ENCODE peak calls at places on chromosome 22, in seven cellular contexts. One of them, this sample, is unnamed.

GRCh38 chr22:38843716-38844660 is at the start of gene NPTXR:
- DNase-seq in HCT116: no peak
- DNase-seq in stomach: peak
- DNase-seq in endothelial cell of umbilical vein: peak
- DNase-seq in HepG2: peak
- DNase-seq in vagina: no peak
- DNase-seq in SK-N-SH: peak
- DNase-seq in this sample: no peak

GRCh38 chr22:32378703-32379272 is 21.1 kb downstream of the RFPL3 start:
- DNase-seq in HCT116: peak
- DNase-seq in stomach: no peak
- DNase-seq in endothelial cell of umbilical vein: peak
- DNase-seq in HepG2: peak
- DNase-seq in vagina: no peak
- DNase-seq in SK-N-SH: peak
- DNase-seq in this sample: no peak

GRCh38 chr22:20990184-20991180 is 8.4 kb downstream of the LZTR1 start:
- DNase-seq in HCT116: no peak
- DNase-seq in stomach: no peak
- DNase-seq in endothelial cell of umbilical vein: no peak
- DNase-seq in HepG2: no peak
- DNase-seq in vagina: no peak
- DNase-seq in SK-N-SH: no peak
- DNase-seq in this sample: no peak

GRCh38 chr22:26574001-26574723 is 15.8 kb downstream of the TPST2 start:
- DNase-seq in HCT116: no peak
- DNase-seq in stomach: no peak
- DNase-seq in endothelial cell of umbilical vein: no peak
- DNase-seq in HepG2: no peak
- DNase-seq in vagina: no peak
- DNase-seq in SK-N-SH: no peak
- DNase-seq in this sample: peak

GRCh38 chr22:27724181-27724580 is 77.4 kb downstream of the MN1 start:
- DNase-seq in HCT116: no peak
- DNase-seq in stomach: no peak
- DNase-seq in endothelial cell of umbilical vein: no peak
- DNase-seq in HepG2: no peak
- DNase-seq in vagina: no peak
- DNase-seq in SK-N-SH: no peak
- DNase-seq in this sample: no peak

GRCh38 chr22:40525250-40525884 is 111.2 kb downstream of the MRTFA start:
- DNase-seq in HCT116: no peak
- DNase-seq in stomach: peak
- DNase-seq in endothelial cell of umbilical vein: peak
- DNase-seq in HepG2: peak
- DNase-seq in vagina: no peak
- DNase-seq in SK-N-SH: no peak
- DNase-seq in this sample: peak

GRCh38 chr22:41021039-41021654 is 70.0 kb downstream of the RBX1 start:
- DNase-seq in HCT116: no peak
- DNase-seq in stomach: no peak
- DNase-seq in endothelial cell of umbilical vein: no peak
- DNase-seq in HepG2: no peak
- DNase-seq in vagina: peak
- DNase-seq in SK-N-SH: no peak
- DNase-seq in this sample: peak

GRCh38 chr22:32413715-32414114 is 1.7 kb upstream of the RTCB start:
- DNase-seq in HCT116: peak
- DNase-seq in stomach: no peak
- DNase-seq in endothelial cell of umbilical vein: peak
- DNase-seq in HepG2: peak
- DNase-seq in vagina: no peak
- DNase-seq in SK-N-SH: peak
- DNase-seq in this sample: no peak

GRCh38 chr22:31730344-31730711 is 19.6 kb downstream of the PRR14L start:
- DNase-seq in HCT116: no peak
- DNase-seq in stomach: no peak
- DNase-seq in endothelial cell of umbilical vein: no peak
- DNase-seq in HepG2: no peak
- DNase-seq in vagina: no peak
- DNase-seq in SK-N-SH: no peak
- DNase-seq in this sample: no peak

GRCh38 chr22:25070870-25071465 is 118.5 kb downstream of the KIAA1671 start:
- DNase-seq in HCT116: no peak
- DNase-seq in stomach: no peak
- DNase-seq in endothelial cell of umbilical vein: no peak
- DNase-seq in HepG2: no peak
- DNase-seq in vagina: no peak
- DNase-seq in SK-N-SH: no peak
- DNase-seq in this sample: no peak

GRCh38 chr22:23534851-23535717 is 45.0 kb downstream of the IGLL1 start:
- DNase-seq in HCT116: no peak
- DNase-seq in stomach: no peak
- DNase-seq in endothelial cell of umbilical vein: no peak
- DNase-seq in HepG2: no peak
- DNase-seq in vagina: no peak
- DNase-seq in SK-N-SH: no peak
- DNase-seq in this sample: peak

GRCh38 chr22:45504703-45505341 is 2.1 kb downstream of the FBLN1 start:
- DNase-seq in HCT116: no peak
- DNase-seq in stomach: no peak
- DNase-seq in endothelial cell of umbilical vein: peak
- DNase-seq in HepG2: no peak
- DNase-seq in vagina: no peak
- DNase-seq in SK-N-SH: peak
- DNase-seq in this sample: no peak

GRCh38 chr22:23045461-23045860 is 24.9 kb upstream of the GNAZ start:
- DNase-seq in HCT116: no peak
- DNase-seq in stomach: no peak
- DNase-seq in endothelial cell of umbilical vein: no peak
- DNase-seq in HepG2: no peak
- DNase-seq in vagina: no peak
- DNase-seq in SK-N-SH: no peak
- DNase-seq in this sample: no peak

GRCh38 chr22:49923445-49923844 is 5.0 kb downstream of the CRELD2 start:
- DNase-seq in HCT116: no peak
- DNase-seq in stomach: no peak
- DNase-seq in endothelial cell of umbilical vein: no peak
- DNase-seq in HepG2: no peak
- DNase-seq in vagina: no peak
- DNase-seq in SK-N-SH: no peak
- DNase-seq in this sample: no peak

GRCh38 chr22:49921508-49922278 is 3.3 kb downstream of the CRELD2 start:
- DNase-seq in HCT116: no peak
- DNase-seq in stomach: no peak
- DNase-seq in endothelial cell of umbilical vein: no peak
- DNase-seq in HepG2: no peak
- DNase-seq in vagina: no peak
- DNase-seq in SK-N-SH: no peak
- DNase-seq in this sample: peak

GRCh38 chr22:49920859-49921258 is 2.4 kb downstream of the CRELD2 start:
- DNase-seq in HCT116: no peak
- DNase-seq in stomach: no peak
- DNase-seq in endothelial cell of umbilical vein: no peak
- DNase-seq in HepG2: no peak
- DNase-seq in vagina: no peak
- DNase-seq in SK-N-SH: no peak
- DNase-seq in this sample: peak

GRCh38 chr22:49922926-49923325 is 4.5 kb downstream of the CRELD2 start:
- DNase-seq in HCT116: no peak
- DNase-seq in stomach: no peak
- DNase-seq in endothelial cell of umbilical vein: no peak
- DNase-seq in HepG2: no peak
- DNase-seq in vagina: no peak
- DNase-seq in SK-N-SH: no peak
- DNase-seq in this sample: peak

DNA sequence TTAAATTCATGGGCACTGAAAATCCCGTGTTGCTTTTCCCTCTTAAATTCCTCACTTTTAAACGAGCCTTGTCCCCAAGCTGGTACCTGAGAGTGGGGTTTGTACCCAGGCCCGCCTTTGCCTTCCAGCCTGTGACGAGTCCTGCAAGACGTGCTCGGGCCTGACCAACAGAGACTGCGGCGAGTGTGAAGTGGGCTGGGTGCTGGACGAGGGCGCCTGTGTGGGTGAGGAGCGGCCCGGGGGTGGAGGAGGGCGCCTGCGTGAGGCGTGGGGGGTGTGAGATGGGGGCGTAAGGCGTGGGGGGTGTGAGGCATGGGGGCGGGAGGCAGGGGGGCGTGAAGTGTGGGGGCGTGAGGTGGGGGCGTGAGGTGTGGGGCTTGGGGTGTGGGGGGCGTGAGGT is 4.0 kb downstream of the CRELD2 start:
- DNase-seq in HCT116: no peak
- DNase-seq in stomach: no peak
- DNase-seq in endothelial cell of umbilical vein: no peak
- DNase-seq in HepG2: no peak
- DNase-seq in vagina: no peak
- DNase-seq in SK-N-SH: no peak
- DNase-seq in this sample: peak
- H3K27ac ChIP-seq in HCT116: no peak
- H3K27ac ChIP-seq in stomach: no peak
- H3K27ac ChIP-seq in endothelial cell of umbilical vein: no peak
- H3K27ac ChIP-seq in HepG2: no peak
- H3K27ac ChIP-seq in vagina: no peak
- H3K27ac ChIP-seq in SK-N-SH: no peak
- H3K27ac ChIP-seq in this sample: no peak

DNA sequence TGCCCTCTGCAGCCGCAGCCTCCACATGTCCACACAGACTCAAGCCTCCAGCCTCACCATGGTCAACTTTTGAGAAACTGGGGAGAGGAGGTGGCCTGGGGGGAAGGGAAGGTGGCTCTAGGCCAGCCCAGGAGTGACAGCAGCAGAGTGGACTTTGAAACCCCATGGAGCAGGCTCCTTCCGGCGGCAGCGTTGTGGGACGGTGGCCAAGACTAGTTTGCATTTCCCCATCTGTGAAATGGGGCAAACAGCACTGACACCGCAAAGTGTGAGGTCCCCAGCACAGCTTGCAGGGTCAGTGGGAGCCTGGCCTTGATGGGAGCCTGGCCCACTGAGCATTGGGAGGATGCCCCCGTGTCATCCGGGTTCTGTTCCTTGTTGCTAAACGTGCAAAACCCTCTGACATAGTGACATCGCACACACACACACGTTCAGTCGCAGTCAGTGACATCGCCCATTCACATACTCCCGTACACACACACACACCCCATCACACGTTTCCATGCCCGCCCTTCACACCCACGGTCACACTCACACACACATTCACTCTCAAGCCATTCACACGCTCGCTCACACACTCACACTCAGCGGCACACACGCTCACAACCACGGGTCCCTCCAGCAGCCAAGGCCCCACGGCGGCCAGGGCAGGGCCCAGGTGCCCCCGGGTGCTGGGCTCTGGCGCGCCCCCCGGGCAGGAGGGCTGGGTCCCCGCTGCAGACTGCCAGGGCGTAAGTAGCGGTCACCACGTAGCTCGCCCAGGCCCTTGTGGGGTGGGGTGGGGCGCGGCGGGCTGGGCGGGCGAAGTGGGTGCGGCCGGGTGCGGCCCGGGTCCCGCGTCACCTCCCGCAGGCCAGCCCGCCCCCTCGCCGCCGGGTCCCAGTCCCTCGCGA is 578 bp downstream of the CYB5R3 start:
- DNase-seq in HCT116: no peak
- DNase-seq in stomach: peak
- DNase-seq in endothelial cell of umbilical vein: peak
- DNase-seq in HepG2: peak
- DNase-seq in vagina: no peak
- DNase-seq in SK-N-SH: no peak
- DNase-seq in this sample: peak
- TF ChIP-seq POLR2AphosphoS5 in HCT116: no peak
- TF ChIP-seq POLR2AphosphoS5 in stomach: peak
- TF ChIP-seq POLR2AphosphoS5 in endothelial cell of umbilical vein: no peak
- TF ChIP-seq POLR2AphosphoS5 in HepG2: peak
- TF ChIP-seq POLR2AphosphoS5 in vagina: no peak
- TF ChIP-seq POLR2AphosphoS5 in SK-N-SH: no peak
- TF ChIP-seq POLR2AphosphoS5 in this sample: peak

DNA sequence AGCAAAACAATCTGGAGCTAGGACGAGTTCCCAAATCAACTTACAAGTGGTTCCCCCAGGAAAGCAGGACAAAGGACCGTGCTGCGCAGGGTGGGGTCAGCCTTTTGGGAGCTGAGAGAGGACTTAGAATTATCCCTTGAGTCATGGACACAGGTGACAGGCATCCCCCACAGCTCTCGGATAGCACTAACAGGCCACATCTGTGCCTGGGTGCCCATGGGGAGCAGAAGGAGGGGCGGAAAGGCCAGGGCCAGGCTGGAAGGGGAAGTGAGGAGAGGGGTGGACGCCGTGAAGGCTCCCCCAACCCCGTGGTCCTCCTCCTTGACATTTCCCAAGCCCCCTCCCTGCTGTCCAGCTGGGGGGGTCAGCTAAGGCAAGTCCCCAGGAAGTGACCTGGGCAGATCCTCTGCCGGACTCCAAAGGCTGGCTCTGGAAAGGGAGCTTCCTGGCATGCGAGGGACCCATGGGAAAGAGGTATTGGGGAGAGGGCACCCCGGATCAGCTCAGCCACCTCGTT is 31.6 kb upstream of the A4GALT start:
- DNase-seq in HCT116: no peak
- DNase-seq in stomach: no peak
- DNase-seq in endothelial cell of umbilical vein: no peak
- DNase-seq in HepG2: no peak
- DNase-seq in vagina: no peak
- DNase-seq in SK-N-SH: peak
- DNase-seq in this sample: no peak
- H3K27ac ChIP-seq in HCT116: no peak
- H3K27ac ChIP-seq in stomach: peak
- H3K27ac ChIP-seq in endothelial cell of umbilical vein: no peak
- H3K27ac ChIP-seq in HepG2: peak
- H3K27ac ChIP-seq in vagina: peak
- H3K27ac ChIP-seq in SK-N-SH: no peak
- H3K27ac ChIP-seq in this sample: peak

GRCh38 chr22:46875089-46875488 is 112.6 kb downstream of the TBC1D22A start:
- DNase-seq in HCT116: no peak
- DNase-seq in stomach: no peak
- DNase-seq in endothelial cell of umbilical vein: no peak
- DNase-seq in HepG2: no peak
- DNase-seq in vagina: no peak
- DNase-seq in SK-N-SH: no peak
- DNase-seq in this sample: no peak
- TF ChIP-seq POLR2AphosphoS5 in HCT116: no peak
- TF ChIP-seq POLR2AphosphoS5 in stomach: no peak
- TF ChIP-seq POLR2AphosphoS5 in endothelial cell of umbilical vein: no peak
- TF ChIP-seq POLR2AphosphoS5 in HepG2: no peak
- TF ChIP-seq POLR2AphosphoS5 in vagina: no peak
- TF ChIP-seq POLR2AphosphoS5 in SK-N-SH: no peak
- TF ChIP-seq POLR2AphosphoS5 in this sample: no peak

DNA sequence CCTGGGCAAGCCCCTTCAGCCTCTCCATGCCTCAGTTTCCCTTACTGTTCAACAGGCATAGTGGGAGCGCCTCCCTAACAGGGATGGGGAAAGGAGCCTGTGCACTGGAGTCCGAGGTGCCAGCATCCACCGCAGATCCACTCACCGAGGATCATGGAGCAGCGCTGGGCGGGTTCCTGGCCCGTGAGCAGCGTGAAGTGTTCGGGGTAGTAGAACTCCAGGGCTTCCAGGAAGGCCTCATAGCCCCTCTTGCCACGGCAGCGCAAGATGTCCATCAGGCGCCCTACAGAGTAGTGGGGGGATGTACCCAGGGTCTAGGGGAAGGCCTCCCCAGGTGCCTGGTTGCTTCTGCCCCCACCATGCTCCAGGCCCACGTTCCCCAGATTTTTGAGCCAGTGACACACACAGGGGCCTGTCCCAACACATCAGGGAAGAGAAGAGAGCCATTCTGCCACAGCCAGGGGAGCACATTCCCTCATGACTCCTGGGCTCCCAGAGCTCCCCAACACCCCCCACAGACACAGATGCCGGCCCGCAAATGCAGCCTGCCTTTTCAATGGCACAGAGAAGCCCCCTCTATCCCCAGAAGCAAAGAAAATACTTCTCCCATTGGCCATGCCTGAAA is 1.3 kb downstream of the CARD10 start:
- DNase-seq in HCT116: no peak
- DNase-seq in stomach: no peak
- DNase-seq in endothelial cell of umbilical vein: no peak
- DNase-seq in HepG2: no peak
- DNase-seq in vagina: no peak
- DNase-seq in SK-N-SH: no peak
- DNase-seq in this sample: no peak
- H3K27ac ChIP-seq in HCT116: peak
- H3K27ac ChIP-seq in stomach: peak
- H3K27ac ChIP-seq in endothelial cell of umbilical vein: no peak
- H3K27ac ChIP-seq in HepG2: peak
- H3K27ac ChIP-seq in vagina: no peak
- H3K27ac ChIP-seq in SK-N-SH: no peak
- H3K27ac ChIP-seq in this sample: peak

This sample was measured in spleen.